ENCODE peak calls at places on chromosomes 16 and 17, in five cellular contexts. One of them, this sample, is unnamed.
A peak's percentile ranks its signal among the peaks of the same experiment; 100 is the strongest.

GRCh38 chr17:49404906-49405305 is 9.8 kb downstream of the PHB1 start:
- DNase-seq in progenitor cell of endocrine pancreas: no peak
- DNase-seq in body of pancreas: no peak
- DNase-seq in endothelial cell: no peak
- DNase-seq in AG04449: no peak
- DNase-seq in this sample: no peak

GRCh38 chr17:57257213-57257873 is 1.0 kb downstream of the MSI2 start:
- DNase-seq in progenitor cell of endocrine pancreas: no peak
- DNase-seq in body of pancreas: no peak
- DNase-seq in endothelial cell: no peak
- DNase-seq in AG04449: no peak
- DNase-seq in this sample: no peak

GRCh38 chr17:72205357-72205756 is 84.5 kb downstream of the SOX9 start:
- DNase-seq in progenitor cell of endocrine pancreas: no peak
- DNase-seq in body of pancreas: no peak
- DNase-seq in endothelial cell: no peak
- DNase-seq in AG04449: no peak
- DNase-seq in this sample: no peak

GRCh38 chr16:56538331-56538730 is 18.5 kb upstream of the BBS2 start:
- DNase-seq in progenitor cell of endocrine pancreas: no peak
- DNase-seq in body of pancreas: no peak
- DNase-seq in endothelial cell: no peak
- DNase-seq in AG04449: no peak
- DNase-seq in this sample: no peak

GRCh38 chr17:78130439-78131101 is at the start of gene TMC8:
- DNase-seq in progenitor cell of endocrine pancreas: no peak
- DNase-seq in body of pancreas: peak; percentile 13
- DNase-seq in endothelial cell: no peak
- DNase-seq in AG04449: no peak
- DNase-seq in this sample: no peak

GRCh38 chr17:65008877-65009276 is 47.7 kb downstream of the GNA13 start:
- DNase-seq in progenitor cell of endocrine pancreas: no peak
- DNase-seq in body of pancreas: no peak
- DNase-seq in endothelial cell: no peak
- DNase-seq in AG04449: no peak
- DNase-seq in this sample: no peak

GRCh38 chr17:39195568-39196160 is 1.8 kb downstream of the CACNB1 start:
- DNase-seq in progenitor cell of endocrine pancreas: no peak
- DNase-seq in body of pancreas: no peak
- DNase-seq in endothelial cell: no peak
- DNase-seq in AG04449: no peak
- DNase-seq in this sample: no peak

GRCh38 chr17:77863814-77864161 is 94.7 kb upstream of the TNRC6C start:
- DNase-seq in progenitor cell of endocrine pancreas: no peak
- DNase-seq in body of pancreas: no peak
- DNase-seq in endothelial cell: no peak
- DNase-seq in AG04449: no peak
- DNase-seq in this sample: peak; percentile 34

GRCh38 chr17:47957591-47958490 is at the start of gene PRR15L:
- DNase-seq in progenitor cell of endocrine pancreas: peak; percentile 46
- DNase-seq in body of pancreas: peak; percentile 91
- DNase-seq in endothelial cell: no peak
- DNase-seq in AG04449: no peak
- DNase-seq in this sample: no peak

GRCh38 chr17:76905036-76905435 is 36.8 kb downstream of the MGAT5B start:
- DNase-seq in progenitor cell of endocrine pancreas: no peak
- DNase-seq in body of pancreas: no peak
- DNase-seq in endothelial cell: no peak
- DNase-seq in AG04449: no peak
- DNase-seq in this sample: no peak

GRCh38 chr17:55784666-55785065 is 33.8 kb downstream of the PCTP start:
- DNase-seq in progenitor cell of endocrine pancreas: no peak
- DNase-seq in body of pancreas: no peak
- DNase-seq in endothelial cell: no peak
- DNase-seq in AG04449: no peak
- DNase-seq in this sample: no peak

GRCh38 chr16:19822534-19822933 is 62.1 kb downstream of the GPRC5B start:
- DNase-seq in progenitor cell of endocrine pancreas: no peak
- DNase-seq in body of pancreas: no peak
- DNase-seq in endothelial cell: no peak
- DNase-seq in AG04449: peak; percentile 37
- DNase-seq in this sample: no peak

GRCh38 chr17:3657874-3658783 is 10.2 kb downstream of the TAX1BP3 start:
- DNase-seq in progenitor cell of endocrine pancreas: no peak
- DNase-seq in body of pancreas: no peak
- DNase-seq in endothelial cell: no peak
- DNase-seq in AG04449: no peak
- DNase-seq in this sample: no peak

GRCh38 chr16:15775663-15776304 is 81.0 kb downstream of the MYH11 start:
- DNase-seq in progenitor cell of endocrine pancreas: no peak
- DNase-seq in body of pancreas: no peak
- DNase-seq in endothelial cell: no peak
- DNase-seq in AG04449: no peak
- DNase-seq in this sample: no peak

GRCh38 chr17:32264140-32264799 is 1.4 kb upstream of the RHBDL3 start:
- DNase-seq in progenitor cell of endocrine pancreas: no peak
- DNase-seq in body of pancreas: no peak
- DNase-seq in endothelial cell: no peak
- DNase-seq in AG04449: no peak
- DNase-seq in this sample: no peak

GRCh38 chr16:56748191-56748590 is 18.3 kb downstream of the NUP93 start:
- DNase-seq in progenitor cell of endocrine pancreas: no peak
- DNase-seq in body of pancreas: no peak
- DNase-seq in endothelial cell: no peak
- DNase-seq in AG04449: no peak
- DNase-seq in this sample: no peak

GRCh38 chr17:48052956-48053757 is 5.0 kb downstream of the NFE2L1 start:
- DNase-seq in progenitor cell of endocrine pancreas: no peak
- DNase-seq in body of pancreas: peak; percentile 58
- DNase-seq in endothelial cell: no peak
- DNase-seq in AG04449: no peak
- DNase-seq in this sample: peak; percentile 29

DNA sequence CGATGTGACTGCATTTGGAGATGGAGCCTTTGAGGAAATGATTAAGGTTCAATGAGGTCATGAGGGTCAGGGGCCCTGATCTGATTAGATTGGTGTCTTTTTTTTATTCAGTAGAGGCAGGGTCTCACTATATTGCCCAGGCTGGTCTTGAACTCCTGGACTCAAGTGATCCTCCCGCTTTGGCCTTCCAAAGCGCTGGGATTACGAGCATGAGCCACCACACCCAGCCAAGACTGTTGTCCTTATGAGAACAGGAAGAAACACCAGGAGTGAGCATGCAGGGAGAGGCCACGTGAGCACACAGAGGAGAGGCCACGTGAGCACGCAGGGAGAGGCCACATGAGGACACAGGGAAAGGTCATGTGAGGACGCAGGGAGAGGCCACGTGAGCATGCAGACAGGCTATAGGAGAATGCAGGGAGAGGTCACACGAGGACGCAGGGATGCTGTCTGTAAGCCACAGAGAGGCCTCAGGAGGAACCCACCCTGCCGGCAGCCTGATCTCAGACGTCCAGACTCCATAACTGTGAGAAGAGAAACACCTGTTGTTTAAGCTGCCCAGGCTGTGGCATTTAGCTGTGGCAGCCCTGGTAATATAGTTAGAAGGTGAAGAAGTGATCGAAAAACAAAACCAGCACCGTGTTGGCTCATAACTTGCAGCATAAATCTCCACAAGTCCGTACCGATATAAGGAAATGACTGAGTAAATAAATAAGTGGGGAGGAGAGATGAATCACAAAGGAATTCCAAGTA is 14.5 kb upstream of the CSNK1D start:
- DNase-seq in progenitor cell of endocrine pancreas: no peak
- DNase-seq in body of pancreas: peak; percentile 95
- DNase-seq in endothelial cell: no peak
- DNase-seq in AG04449: no peak
- DNase-seq in this sample: no peak
- TF ChIP-seq CTCF in progenitor cell of endocrine pancreas: no peak
- TF ChIP-seq CTCF in body of pancreas: peak; percentile 9
- TF ChIP-seq CTCF in endothelial cell: no peak
- TF ChIP-seq CTCF in AG04449: no peak
- TF ChIP-seq CTCF in this sample: no peak

DNA sequence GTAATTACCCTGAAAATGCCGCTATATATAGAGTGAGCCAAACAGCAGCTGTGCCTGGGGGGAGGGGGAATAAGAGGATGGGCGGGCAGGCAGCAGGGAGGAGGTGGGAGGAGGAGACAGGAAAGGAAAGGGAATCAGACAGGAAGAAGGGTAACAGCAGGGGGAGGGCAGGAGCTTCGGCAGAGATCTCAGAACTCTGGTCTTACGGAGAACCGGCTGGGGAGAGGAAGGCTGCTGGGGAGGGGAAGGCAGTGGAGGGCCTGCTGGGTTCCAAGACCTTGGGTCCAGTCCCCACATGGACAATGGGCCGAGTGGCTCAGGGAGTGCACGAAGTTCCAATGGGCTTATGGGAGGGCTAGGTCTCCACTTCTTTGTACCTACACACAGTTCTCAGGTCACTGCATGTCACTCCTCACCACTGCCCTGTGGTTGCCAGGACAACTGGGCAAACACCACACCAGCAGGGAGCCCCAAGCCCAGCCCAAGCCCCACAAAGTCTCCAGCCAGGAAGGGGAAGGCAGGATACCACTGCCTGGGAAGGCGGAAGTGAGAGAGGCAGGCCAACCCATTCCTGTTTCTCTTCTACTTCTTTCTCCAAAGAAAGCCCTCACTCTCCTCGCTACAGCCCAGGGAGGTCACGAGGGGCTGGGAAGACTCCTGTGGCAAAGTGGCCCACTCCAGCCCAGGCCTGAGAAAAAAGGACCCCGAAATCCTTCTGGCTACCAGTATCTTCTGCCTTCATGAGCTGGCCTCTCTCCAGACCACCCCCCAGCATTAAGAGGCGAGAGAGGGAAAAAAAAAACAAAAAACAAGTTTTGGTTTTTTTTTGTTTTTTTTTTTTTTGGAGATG is 25.3 kb downstream of the G6PC3 start:
- DNase-seq in progenitor cell of endocrine pancreas: peak; percentile 52
- DNase-seq in body of pancreas: no peak
- DNase-seq in endothelial cell: peak; percentile 84
- DNase-seq in AG04449: no peak
- DNase-seq in this sample: peak; percentile 75
- TF ChIP-seq CTCF in progenitor cell of endocrine pancreas: no peak
- TF ChIP-seq CTCF in body of pancreas: no peak
- TF ChIP-seq CTCF in endothelial cell: no peak
- TF ChIP-seq CTCF in AG04449: peak; percentile 38
- TF ChIP-seq CTCF in this sample: no peak

DNA sequence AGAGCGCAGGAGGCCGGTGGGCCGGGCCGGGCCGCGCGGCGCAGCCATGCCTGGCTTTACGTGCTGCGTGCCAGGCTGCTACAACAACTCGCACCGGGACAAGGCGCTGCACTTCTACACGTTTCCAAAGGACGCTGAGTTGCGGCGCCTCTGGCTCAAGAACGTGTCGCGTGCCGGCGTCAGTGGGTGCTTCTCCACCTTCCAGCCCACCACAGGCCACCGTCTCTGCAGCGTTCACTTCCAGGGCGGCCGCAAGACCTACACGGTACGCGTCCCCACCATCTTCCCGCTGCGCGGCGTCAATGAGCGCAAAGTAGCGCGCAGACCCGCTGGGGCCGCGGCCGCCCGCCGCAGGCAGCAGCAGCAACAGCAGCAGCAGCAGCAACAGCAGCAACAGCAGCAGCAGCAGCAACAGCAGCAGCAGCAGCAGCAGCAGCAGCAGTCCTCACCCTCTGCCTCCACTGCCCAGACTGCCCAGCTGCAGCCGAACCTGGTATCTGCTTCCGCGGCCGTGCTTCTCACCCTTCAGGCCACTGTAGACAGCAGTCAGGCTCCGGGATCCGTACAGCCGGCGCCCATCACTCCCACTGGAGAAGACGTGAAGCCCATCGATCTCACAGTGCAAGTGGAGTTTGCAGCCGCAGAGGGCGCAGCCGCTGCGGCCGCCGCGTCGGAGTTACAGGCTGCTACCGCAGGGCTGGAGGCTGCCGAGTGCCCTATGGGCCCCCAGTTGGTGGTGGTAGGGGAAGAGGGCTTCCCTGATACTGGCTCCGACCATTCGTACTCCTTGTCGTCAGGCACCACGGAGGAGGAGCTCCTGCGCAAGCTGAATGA is 606 bp downstream of the THAP11 start:
- DNase-seq in progenitor cell of endocrine pancreas: peak; percentile 52
- DNase-seq in body of pancreas: peak; percentile 60
- DNase-seq in endothelial cell: peak; percentile 59
- DNase-seq in AG04449: no peak
- DNase-seq in this sample: peak; percentile 65
- TF ChIP-seq CTCF in progenitor cell of endocrine pancreas: peak; percentile 57
- TF ChIP-seq CTCF in body of pancreas: peak; percentile 34
- TF ChIP-seq CTCF in endothelial cell: no peak
- TF ChIP-seq CTCF in AG04449: peak; percentile 44
- TF ChIP-seq CTCF in this sample: no peak

GRCh38 chr16:75251280-75252048 is at the start of gene BCAR1:
- DNase-seq in progenitor cell of endocrine pancreas: peak; percentile 86
- DNase-seq in body of pancreas: peak; percentile 89
- DNase-seq in endothelial cell: peak; percentile 90
- DNase-seq in AG04449: peak; percentile 71
- DNase-seq in this sample: peak; percentile 94
- TF ChIP-seq CTCF in progenitor cell of endocrine pancreas: no peak
- TF ChIP-seq CTCF in body of pancreas: peak; percentile 34
- TF ChIP-seq CTCF in endothelial cell: no peak
- TF ChIP-seq CTCF in AG04449: no peak
- TF ChIP-seq CTCF in this sample: no peak